ENCODE peak calls at places on chromosomes 6 and 20, in eight cellular contexts. W is tibial nerve, S is thoracic aorta, H is heart right ventricle, G is tibial artery, F is type B pancreatic cell, U is progenitor cell of endocrine pancreas, Q is kidney epithelial cell. P is an unnamed sample.

GRCh38 chr6:141394565-141395051 is 738.1 kb upstream of the GJE1 start:
- DNase-seq in W (no peak), S (no peak), H (no peak), G (no peak), F (no peak), U (no peak), Q (no peak), P (no peak)

GRCh38 chr6:150293423-150294280 is 75.2 kb upstream of the IYD start:
- DNase-seq in W (no peak), S (no peak), H (no peak), G (no peak), F (no peak), U (no peak), Q (no peak), P (no peak)

GRCh38 chr20:37755665-37756064 is 61.8 kb downstream of the CTNNBL1 start:
- DNase-seq in W (no peak), S (no peak), H (peak; percentile 17), G (no peak), F (no peak), U (no peak), Q (no peak), P (no peak)

GRCh38 chr6:32096394-32097258 is 12.5 kb downstream of the TNXB start:
- DNase-seq in W (no peak), S (no peak), H (no peak), G (no peak), F (no peak), U (no peak), Q (no peak), P (no peak)

GRCh38 chr6:20092071-20092566 is 120.2 kb downstream of the MBOAT1 start:
- DNase-seq in W (no peak), S (no peak), H (no peak), G (no peak), F (no peak), U (no peak), Q (peak; percentile 18), P (no peak)

GRCh38 chr20:60629206-60629605 is 622.9 kb upstream of the CDH4 start:
- DNase-seq in W (no peak), S (no peak), H (no peak), G (no peak), F (no peak), U (no peak), Q (no peak), P (no peak)

GRCh38 chr6:157981395-157982296 is at the start of gene SYNJ2:
- DNase-seq in W (peak; percentile 40), S (no peak), H (peak; percentile 78), G (peak; percentile 56), F (no peak), U (peak; percentile 73), Q (no peak), P (peak; percentile 78)

GRCh38 chr6:143620461-143620860 is 57.3 kb upstream of the PHACTR2 start:
- DNase-seq in W (no peak), S (no peak), H (no peak), G (no peak), F (no peak), U (no peak), Q (no peak), P (no peak)

GRCh38 chr20:32963176-32963575 is 41.1 kb downstream of the SUN5 start:
- DNase-seq in W (no peak), S (no peak), H (no peak), G (no peak), F (peak; percentile 53), U (no peak), Q (no peak), P (no peak)

GRCh38 chr20:49501917-49502316 is 19.4 kb upstream of the KCNB1 start:
- DNase-seq in W (no peak), S (no peak), H (no peak), G (no peak), F (no peak), U (no peak), Q (no peak), P (no peak)

GRCh38 chr6:134795696-134796095 is 154.2 kb downstream of the ALDH8A1 start:
- DNase-seq in W (no peak), S (no peak), H (no peak), G (no peak), F (no peak), U (no peak), Q (no peak), P (no peak)

GRCh38 chr6:155079985-155080452 is 84.9 kb downstream of the TIAM2 start:
- DNase-seq in W (no peak), S (no peak), H (no peak), G (no peak), F (no peak), U (no peak), Q (no peak), P (no peak)

GRCh38 chr6:89120371-89120770 is 2.5 kb upstream of the SRSF12 start:
- DNase-seq in W (no peak), S (no peak), H (no peak), G (no peak), F (no peak), U (no peak), Q (peak; percentile 85), P (no peak)

GRCh38 chr20:57793421-57793820 is 83.6 kb upstream of the PMEPA1 start:
- DNase-seq in W (no peak), S (no peak), H (no peak), G (no peak), F (no peak), U (no peak), Q (no peak), P (no peak)

GRCh38 chr6:79947191-79948173 is at the start of gene ELOVL4:
- DNase-seq in W (peak; percentile 19), S (peak; percentile 24), H (peak; percentile 65), G (peak; percentile 49), F (peak; percentile 80), U (peak; percentile 56), Q (peak; percentile 21), P (peak; percentile 16)

GRCh38 chr6:144158133-144158532 is 7.8 kb downstream of the STX11 start:
- DNase-seq in W (no peak), S (no peak), H (no peak), G (peak; percentile 42), F (no peak), U (no peak), Q (peak; percentile 37), P (no peak)

GRCh38 chr20:12201289-12201991 is 283.7 kb downstream of the BTBD3 start:
- DNase-seq in W (no peak), S (no peak), H (no peak), G (no peak), F (no peak), U (no peak), Q (no peak), P (no peak)

GRCh38 chr6:127776320-127776719 is 124.5 kb downstream of the THEMIS start:
- DNase-seq in W (no peak), S (no peak), H (no peak), G (no peak), F (no peak), U (no peak), Q (no peak), P (no peak)

GRCh38 chr6:4313044-4313686 is 177.8 kb upstream of the ECI2 start:
- DNase-seq in W (no peak), S (peak; percentile 21), H (no peak), G (peak; percentile 42), F (no peak), U (no peak), Q (peak; percentile 80), P (no peak)

GRCh38 chr6:135451617-135452190 is 45.8 kb downstream of the AHI1 start:
- DNase-seq in W (no peak), S (no peak), H (no peak), G (no peak), F (no peak), U (no peak), Q (no peak), P (no peak)

GRCh38 chr6:168166627-168167026 is 87.6 kb upstream of the FRMD1 start:
- DNase-seq in W (no peak), S (no peak), H (no peak), G (no peak), F (no peak), U (no peak), Q (no peak), P (no peak)

GRCh38 chr6:30686908-30687658 is 638 bp upstream of the PPP1R18 start:
- DNase-seq in W (peak; percentile 89), S (peak; percentile 89), H (peak; percentile 98), G (peak; percentile 96), F (peak; percentile 89), U (peak; percentile 65), Q (peak; percentile 86), P (peak; percentile 82)

GRCh38 chr6:30688569-30688968 is 2.1 kb upstream of the PPP1R18 start:
- DNase-seq in W (no peak), S (no peak), H (no peak), G (no peak), F (no peak), U (no peak), Q (no peak), P (no peak)

GRCh38 chr6:30685977-30686907 is at the start of gene PPP1R18:
- DNase-seq in W (peak; percentile 72), S (peak; percentile 76), H (peak; percentile 87), G (peak; percentile 88), F (no peak), U (peak; percentile 21), Q (no peak), P (peak; percentile 69)

GRCh38 chr6:30689022-30689865 is 1.5 kb downstream of the NRM start:
- DNase-seq in W (no peak), S (no peak), H (no peak), G (no peak), F (no peak), U (no peak), Q (no peak), P (no peak)

GRCh38 chr6:30687659-30688431 is 1.4 kb upstream of the PPP1R18 start:
- DNase-seq in W (no peak), S (no peak), H (peak; percentile 42), G (peak; percentile 55), F (no peak), U (no peak), Q (no peak), P (no peak)
- TF ChIP-seq CTCF in W (peak; percentile 10), S (peak; percentile 27), H (peak; percentile 60), G (peak; percentile 24), F (no peak), U (no peak), Q (peak; percentile 23), P (no peak)

GRCh38 chr6:164751395-164751794 is 558.0 kb downstream of the C6orf118 start:
- DNase-seq in W (no peak), S (no peak), H (no peak), G (no peak), F (no peak), U (no peak), Q (no peak), P (no peak)
- TF ChIP-seq CTCF in W (no peak), S (no peak), H (no peak), G (no peak), F (no peak), U (no peak), Q (no peak), P (no peak)

GRCh38 chr6:117776441-117776840 is 101.2 kb downstream of the NUS1 start:
- DNase-seq in W (no peak), S (no peak), H (no peak), G (no peak), F (no peak), U (no peak), Q (no peak), P (no peak)
- TF ChIP-seq CTCF in W (peak; percentile 26), S (no peak), H (no peak), G (no peak), F (peak; percentile 56), U (peak; percentile 43), Q (peak; percentile 19), P (no peak)

DNA sequence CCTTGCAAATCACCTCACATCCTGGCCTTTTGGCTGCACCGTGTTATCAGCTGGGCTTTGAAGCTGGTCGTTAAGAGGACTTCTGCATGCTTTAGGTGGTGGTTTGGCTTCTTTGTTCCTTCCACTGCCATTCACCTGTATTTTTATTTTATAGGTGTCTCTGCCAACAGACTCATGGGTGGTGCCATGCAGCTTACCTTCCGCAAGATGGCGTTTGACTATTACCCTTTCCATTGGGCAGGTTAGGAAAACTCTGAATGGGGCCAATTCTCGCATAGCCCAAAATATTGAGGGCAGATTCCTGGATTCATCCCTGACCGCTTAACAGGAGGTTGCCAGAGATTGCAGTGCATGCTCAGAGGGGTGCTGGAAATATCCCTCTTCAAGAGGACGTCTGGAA is 32.4 kb downstream of the TAF11 start:
- DNase-seq in W (no peak), S (no peak), H (no peak), G (no peak), F (no peak), U (no peak), Q (no peak), P (no peak)
- TF ChIP-seq CTCF in W (no peak), S (no peak), H (no peak), G (no peak), F (no peak), U (peak; percentile 19), Q (no peak), P (no peak)